ENCODE peak calls at places on chromosomes 5 and 9, in nine cellular contexts. One of them, this sample, is unnamed.

GRCh38 chr9:105647595-105648349 is 14.5 kb upstream of the TAL2 start:
- DNase-seq in Ammon's horn: no peak
- DNase-seq in HL-60: no peak
- DNase-seq in Daoy: peak
- DNase-seq in 8988T: no peak
- DNase-seq in activated T-helper 1 cell treated with anti-CD3 and anti-CD28 coated beads, Interleukin-12 subunit alpha, Interleukin-12 subunit beta, Interleukin-2, Interleukin-4 antibody, amounts not matched to agents 30 ng/mL and 10 ng/mL and 1 ng/mL, durations not matched to agents 14 hours and 24 hours and 36 hours: no peak
- DNase-seq in amniotic epithelial cell: peak
- DNase-seq in CD4-positive, CD25-positive, alpha-beta regulatory T cell: no peak
- DNase-seq in globus pallidus: peak
- DNase-seq in this sample: no peak

GRCh38 chr9:131951155-131951554 is 128.5 kb downstream of the MED27 start:
- DNase-seq in globus pallidus: no peak
- DNase-seq in HL-60: no peak
- DNase-seq in 8988T: no peak
- DNase-seq in Daoy: no peak
- DNase-seq in CD4-positive, CD25-positive, alpha-beta regulatory T cell: no peak
- DNase-seq in amniotic epithelial cell: no peak
- DNase-seq in activated T-helper 1 cell treated with anti-CD3 and anti-CD28 coated beads, Interleukin-12 subunit alpha, Interleukin-12 subunit beta, Interleukin-2, Interleukin-4 antibody, amounts not matched to agents 30 ng/mL and 10 ng/mL and 1 ng/mL, durations not matched to agents 14 hours and 24 hours and 36 hours: no peak
- DNase-seq in Ammon's horn: no peak
- DNase-seq in this sample: no peak

GRCh38 chr9:69970001-69970531 is 73.6 kb upstream of the MAMDC2 start:
- DNase-seq in HL-60: no peak
- DNase-seq in globus pallidus: no peak
- DNase-seq in 8988T: no peak
- DNase-seq in amniotic epithelial cell: peak
- DNase-seq in Ammon's horn: no peak
- DNase-seq in CD4-positive, CD25-positive, alpha-beta regulatory T cell: no peak
- DNase-seq in activated T-helper 1 cell treated with anti-CD3 and anti-CD28 coated beads, Interleukin-12 subunit alpha, Interleukin-12 subunit beta, Interleukin-2, Interleukin-4 antibody, amounts not matched to agents 30 ng/mL and 10 ng/mL and 1 ng/mL, durations not matched to agents 14 hours and 24 hours and 36 hours: no peak
- DNase-seq in Daoy: no peak
- DNase-seq in this sample: no peak

GRCh38 chr5:160213537-160213936 is 15.8 kb upstream of the FABP6 start:
- DNase-seq in Daoy: peak
- DNase-seq in HL-60: no peak
- DNase-seq in 8988T: no peak
- DNase-seq in amniotic epithelial cell: no peak
- DNase-seq in activated T-helper 1 cell treated with anti-CD3 and anti-CD28 coated beads, Interleukin-12 subunit alpha, Interleukin-12 subunit beta, Interleukin-2, Interleukin-4 antibody, amounts not matched to agents 30 ng/mL and 10 ng/mL and 1 ng/mL, durations not matched to agents 14 hours and 24 hours and 36 hours: no peak
- DNase-seq in Ammon's horn: peak
- DNase-seq in CD4-positive, CD25-positive, alpha-beta regulatory T cell: no peak
- DNase-seq in globus pallidus: no peak
- DNase-seq in this sample: no peak

GRCh38 chr9:14277761-14278160 is 36.2 kb downstream of the NFIB start:
- DNase-seq in CD4-positive, CD25-positive, alpha-beta regulatory T cell: no peak
- DNase-seq in activated T-helper 1 cell treated with anti-CD3 and anti-CD28 coated beads, Interleukin-12 subunit alpha, Interleukin-12 subunit beta, Interleukin-2, Interleukin-4 antibody, amounts not matched to agents 30 ng/mL and 10 ng/mL and 1 ng/mL, durations not matched to agents 14 hours and 24 hours and 36 hours: no peak
- DNase-seq in HL-60: no peak
- DNase-seq in Daoy: peak
- DNase-seq in 8988T: no peak
- DNase-seq in globus pallidus: peak
- DNase-seq in amniotic epithelial cell: no peak
- DNase-seq in Ammon's horn: no peak
- DNase-seq in this sample: no peak

GRCh38 chr5:132979367-132979935 is 16.0 kb upstream of the AFF4 start:
- DNase-seq in amniotic epithelial cell: peak
- DNase-seq in activated T-helper 1 cell treated with anti-CD3 and anti-CD28 coated beads, Interleukin-12 subunit alpha, Interleukin-12 subunit beta, Interleukin-2, Interleukin-4 antibody, amounts not matched to agents 30 ng/mL and 10 ng/mL and 1 ng/mL, durations not matched to agents 14 hours and 24 hours and 36 hours: no peak
- DNase-seq in 8988T: no peak
- DNase-seq in CD4-positive, CD25-positive, alpha-beta regulatory T cell: no peak
- DNase-seq in HL-60: peak
- DNase-seq in globus pallidus: no peak
- DNase-seq in Daoy: peak
- DNase-seq in Ammon's horn: no peak
- DNase-seq in this sample: no peak

GRCh38 chr9:134925011-134925511 is 7.3 kb upstream of the FCN1 start:
- DNase-seq in activated T-helper 1 cell treated with anti-CD3 and anti-CD28 coated beads, Interleukin-12 subunit alpha, Interleukin-12 subunit beta, Interleukin-2, Interleukin-4 antibody, amounts not matched to agents 30 ng/mL and 10 ng/mL and 1 ng/mL, durations not matched to agents 14 hours and 24 hours and 36 hours: no peak
- DNase-seq in Daoy: no peak
- DNase-seq in 8988T: no peak
- DNase-seq in globus pallidus: no peak
- DNase-seq in CD4-positive, CD25-positive, alpha-beta regulatory T cell: no peak
- DNase-seq in Ammon's horn: no peak
- DNase-seq in amniotic epithelial cell: no peak
- DNase-seq in HL-60: peak
- DNase-seq in this sample: no peak

GRCh38 chr5:155616779-155617392 is 603.3 kb downstream of the KIF4B start:
- DNase-seq in activated T-helper 1 cell treated with anti-CD3 and anti-CD28 coated beads, Interleukin-12 subunit alpha, Interleukin-12 subunit beta, Interleukin-2, Interleukin-4 antibody, amounts not matched to agents 30 ng/mL and 10 ng/mL and 1 ng/mL, durations not matched to agents 14 hours and 24 hours and 36 hours: peak
- DNase-seq in globus pallidus: peak
- DNase-seq in Ammon's horn: peak
- DNase-seq in amniotic epithelial cell: no peak
- DNase-seq in Daoy: no peak
- DNase-seq in HL-60: peak
- DNase-seq in 8988T: no peak
- DNase-seq in CD4-positive, CD25-positive, alpha-beta regulatory T cell: peak
- DNase-seq in this sample: no peak

GRCh38 chr5:76787237-76787636 is 31.6 kb upstream of the F2RL1 start:
- DNase-seq in globus pallidus: no peak
- DNase-seq in Ammon's horn: no peak
- DNase-seq in Daoy: peak
- DNase-seq in HL-60: no peak
- DNase-seq in amniotic epithelial cell: peak
- DNase-seq in activated T-helper 1 cell treated with anti-CD3 and anti-CD28 coated beads, Interleukin-12 subunit alpha, Interleukin-12 subunit beta, Interleukin-2, Interleukin-4 antibody, amounts not matched to agents 30 ng/mL and 10 ng/mL and 1 ng/mL, durations not matched to agents 14 hours and 24 hours and 36 hours: no peak
- DNase-seq in 8988T: no peak
- DNase-seq in CD4-positive, CD25-positive, alpha-beta regulatory T cell: no peak
- DNase-seq in this sample: no peak

GRCh38 chr9:108273988-108274387 is 581.8 kb downstream of the ACTL7B start:
- DNase-seq in globus pallidus: no peak
- DNase-seq in amniotic epithelial cell: no peak
- DNase-seq in CD4-positive, CD25-positive, alpha-beta regulatory T cell: no peak
- DNase-seq in Daoy: no peak
- DNase-seq in activated T-helper 1 cell treated with anti-CD3 and anti-CD28 coated beads, Interleukin-12 subunit alpha, Interleukin-12 subunit beta, Interleukin-2, Interleukin-4 antibody, amounts not matched to agents 30 ng/mL and 10 ng/mL and 1 ng/mL, durations not matched to agents 14 hours and 24 hours and 36 hours: no peak
- DNase-seq in HL-60: no peak
- DNase-seq in Ammon's horn: no peak
- DNase-seq in 8988T: no peak
- DNase-seq in this sample: no peak

This sample was measured in activated T-helper 9 cell treated with anti-CD3 and anti-CD28 coated beads, Interleukin-2, amount 50 U/mL, for 16 hours.